ENCODE peak calls at places on chromosomes 4 and X, in eight cellular contexts. T is A673, X is mesenchymal stem cell, G is IMR-90, B is MM.1S, H is heart right ventricle, D is mucosa of descending colon, U is skeletal muscle cell. O is an unnamed sample.

GRCh38 chr4:105709081-105709450 is 482 bp downstream of the GSTCD start:
- DNase-seq in T (peak), X (peak), G (no peak), B (peak), H (no peak), D (no peak), U (no peak), O (peak)

GRCh38 chrX:55638933-55639332 is 15.7 kb downstream of the FOXR2 start:
- DNase-seq in T (no peak), X (no peak), G (no peak), B (peak), H (no peak), D (no peak), U (no peak), O (no peak)

GRCh38 chr4:80266902-80267380 is 477 bp downstream of the FGF5 start:
- DNase-seq in T (no peak), X (peak), G (peak), B (no peak), H (no peak), D (no peak), U (no peak), O (peak)

GRCh38 chrX:68929332-68930150 is 100.7 kb downstream of the EFNB1 start:
- DNase-seq in T (peak), X (peak), G (peak), B (no peak), H (peak), D (no peak), U (peak), O (peak)

GRCh38 chrX:40009462-40009851 is 88.3 kb downstream of the BCOR start:
- DNase-seq in T (no peak), X (peak), G (no peak), B (no peak), H (no peak), D (no peak), U (no peak), O (no peak)

GRCh38 chr4:72112514-72113156 is 80.8 kb downstream of the NPFFR2 start:
- DNase-seq in T (peak), X (peak), G (peak), B (peak), H (no peak), D (no peak), U (peak), O (peak)

GRCh38 chrX:70664726-70665125 is 220.1 kb downstream of the DLG3 start:
- DNase-seq in T (peak), X (peak), G (peak), B (peak), H (no peak), D (no peak), U (no peak), O (peak)

GRCh38 chr4:115323106-115323684 is 209.8 kb upstream of the NDST4 start:
- DNase-seq in T (peak), X (no peak), G (no peak), B (no peak), H (no peak), D (no peak), U (no peak), O (no peak)

GRCh38 chr4:114187592-114187991 is 208.1 kb upstream of the ARSJ start:
- DNase-seq in T (no peak), X (no peak), G (no peak), B (no peak), H (no peak), D (no peak), U (no peak), O (no peak)

GRCh38 chr4:66097271-66097670 is 427.0 kb upstream of the EPHA5 start:
- DNase-seq in T (no peak), X (no peak), G (no peak), B (no peak), H (no peak), D (no peak), U (no peak), O (no peak)

GRCh38 chr4:168736831-168737230 is 240.0 kb downstream of the PALLD start:
- DNase-seq in T (no peak), X (no peak), G (no peak), B (no peak), H (no peak), D (no peak), U (no peak), O (no peak)

GRCh38 chr4:26151615-26152014 is 169.2 kb upstream of the RBPJ start:
- DNase-seq in T (no peak), X (no peak), G (peak), B (no peak), H (no peak), D (no peak), U (no peak), O (no peak)

GRCh38 chr4:2299794-2300193 is 37.9 kb upstream of the MXD4 start:
- DNase-seq in T (no peak), X (no peak), G (no peak), B (no peak), H (no peak), D (no peak), U (no peak), O (no peak)

GRCh38 chr4:76525751-76526150 is 90.7 kb downstream of the SHROOM3 start:
- DNase-seq in T (no peak), X (no peak), G (no peak), B (no peak), H (no peak), D (no peak), U (no peak), O (no peak)

GRCh38 chr4:118076958-118077766 is 42.9 kb downstream of the NDST3 start:
- DNase-seq in T (peak), X (peak), G (peak), B (peak), H (no peak), D (peak), U (peak), O (peak)

GRCh38 chr4:55545133-55545532 is 1.6 kb downstream of the CLOCK start:
- DNase-seq in T (no peak), X (peak), G (peak), B (no peak), H (no peak), D (no peak), U (no peak), O (peak)

GRCh38 chr4:151611960-151612359 is 148.8 kb downstream of the GATB start:
- DNase-seq in T (no peak), X (no peak), G (no peak), B (no peak), H (no peak), D (no peak), U (no peak), O (no peak)

GRCh38 chr4:47746122-47746521 is 91.7 kb downstream of the CORIN start:
- DNase-seq in T (no peak), X (no peak), G (no peak), B (no peak), H (no peak), D (no peak), U (no peak), O (no peak)

GRCh38 chrX:45851434-45851991 is 650.8 kb upstream of the DIPK2B start:
- DNase-seq in T (peak), X (peak), G (no peak), B (peak), H (no peak), D (peak), U (no peak), O (peak)

GRCh38 chr4:13656569-13656988 is 29.1 kb upstream of the BOD1L1 start:
- DNase-seq in T (peak), X (peak), G (peak), B (peak), H (peak), D (no peak), U (no peak), O (peak)

GRCh38 chrX:49001521-49002090 is 458 bp downstream of the GRIPAP1 start:
- DNase-seq in T (peak), X (peak), G (peak), B (peak), H (no peak), D (peak), U (no peak), O (peak)

GRCh38 chr4:95537181-95537580 is 11.6 kb downstream of the UNC5C start:
- DNase-seq in T (no peak), X (peak), G (no peak), B (no peak), H (no peak), D (no peak), U (no peak), O (no peak)

GRCh38 chr4:86451560-86452322 is 91.9 kb upstream of the MAPK10 start:
- DNase-seq in T (no peak), X (peak), G (peak), B (no peak), H (no peak), D (no peak), U (no peak), O (peak)
- H3K4me3 ChIP-seq in T (no peak), X (no peak), G (peak), B (no peak), H (peak), D (no peak), U (no peak), O (peak)

DNA sequence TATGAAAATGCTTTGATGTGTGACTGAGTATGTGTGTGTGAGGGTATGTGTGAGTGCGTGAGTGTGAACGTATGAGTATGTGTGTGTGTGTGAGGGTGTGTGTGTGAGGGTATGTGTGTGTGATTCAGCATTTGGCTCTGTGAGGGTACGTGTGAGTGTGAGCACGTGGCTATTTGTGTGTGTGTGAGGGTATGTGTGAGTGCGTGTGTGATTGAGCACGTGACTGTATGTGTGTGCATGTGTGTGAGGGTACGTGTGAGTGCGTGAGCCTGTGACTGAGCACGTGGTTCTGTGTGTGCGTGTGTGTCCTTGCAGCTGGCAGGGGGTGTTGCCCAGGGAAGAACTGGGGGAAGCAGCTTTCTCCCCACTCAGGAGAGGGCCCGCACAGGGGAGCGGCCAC is 16.1 kb upstream of the PPP2R3B start:
- DNase-seq in T (no peak), X (no peak), G (no peak), B (no peak), H (no peak), D (no peak), U (no peak), O (no peak)
- H3K4me3 ChIP-seq in T (no peak), X (no peak), G (no peak), B (no peak), H (no peak), D (no peak), U (no peak), O (no peak)

GRCh38 chr4:158166701-158167100 is 6.1 kb downstream of the GASK1B start:
- DNase-seq in T (no peak), X (no peak), G (no peak), B (no peak), H (no peak), D (no peak), U (no peak), O (no peak)
- H3K4me3 ChIP-seq in T (no peak), X (no peak), G (no peak), B (no peak), H (peak), D (no peak), U (peak), O (peak)

DNA sequence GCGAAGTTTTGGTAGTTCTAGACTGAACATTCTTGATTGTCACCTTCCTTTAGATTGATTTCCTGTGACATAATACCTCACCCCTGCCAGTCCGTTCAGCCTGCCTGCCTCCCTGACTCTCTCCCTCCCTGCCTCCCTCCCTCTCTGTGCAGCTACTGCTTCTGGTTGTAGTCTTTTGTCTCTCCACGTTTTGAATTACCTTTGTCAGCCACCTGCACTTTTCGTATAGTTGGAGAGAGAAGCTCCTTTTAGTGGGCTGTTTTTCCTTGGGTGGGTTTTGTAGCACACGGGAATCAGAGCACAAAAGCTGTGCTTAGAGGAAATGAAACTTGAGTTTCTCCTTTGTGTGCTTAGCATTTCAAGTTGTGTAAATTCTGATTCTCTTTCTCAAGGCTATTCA is 32.6 kb upstream of the MSMO1 start:
- DNase-seq in T (no peak), X (no peak), G (no peak), B (no peak), H (no peak), D (no peak), U (no peak), O (no peak)
- H3K4me3 ChIP-seq in T (no peak), X (no peak), G (no peak), B (no peak), H (no peak), D (no peak), U (no peak), O (no peak)

GRCh38 chr4:78653655-78654054 is 102.1 kb downstream of the ANXA3 start:
- DNase-seq in T (no peak), X (no peak), G (peak), B (no peak), H (no peak), D (no peak), U (no peak), O (peak)

GRCh38 chr4:78659264-78659663 is 107.7 kb downstream of the ANXA3 start:
- DNase-seq in T (no peak), X (no peak), G (no peak), B (no peak), H (no peak), D (no peak), U (no peak), O (no peak)

GRCh38 chr4:78654809-78655208 is 103.2 kb downstream of the ANXA3 start:
- DNase-seq in T (no peak), X (no peak), G (peak), B (no peak), H (no peak), D (no peak), U (no peak), O (peak)

GRCh38 chr4:78659665-78660064 is 108.1 kb downstream of the ANXA3 start:
- DNase-seq in T (no peak), X (no peak), G (no peak), B (no peak), H (no peak), D (no peak), U (no peak), O (no peak)

DNA sequence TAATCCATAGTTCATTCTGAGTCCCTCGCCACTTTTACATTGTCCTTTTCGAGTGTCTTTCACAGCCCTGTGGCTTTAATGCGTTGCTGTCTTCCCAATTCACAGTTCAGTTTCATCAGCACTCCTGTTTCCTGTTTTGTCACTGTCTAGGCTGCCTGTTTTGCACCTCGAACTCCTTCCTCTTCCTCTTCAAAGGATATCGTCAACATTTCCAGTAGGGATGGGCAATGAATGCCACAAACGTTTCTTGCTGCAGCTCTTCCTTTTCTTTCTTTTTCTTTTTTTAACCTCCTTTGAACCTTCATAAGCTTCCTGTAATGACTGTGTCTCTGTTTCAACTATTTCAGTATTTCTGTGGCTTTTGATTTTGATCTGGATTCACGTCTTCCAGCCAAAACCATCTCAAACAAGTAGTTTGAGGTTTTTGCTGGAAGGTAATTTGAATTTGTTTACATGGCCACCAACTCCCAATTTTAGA is 105.4 kb downstream of the ANXA3 start:
- DNase-seq in T (no peak), X (no peak), G (no peak), B (peak), H (no peak), D (no peak), U (no peak), O (no peak)
- H3K4me3 ChIP-seq in T (no peak), X (no peak), G (no peak), B (peak), H (no peak), D (no peak), U (no peak), O (no peak)

DNA sequence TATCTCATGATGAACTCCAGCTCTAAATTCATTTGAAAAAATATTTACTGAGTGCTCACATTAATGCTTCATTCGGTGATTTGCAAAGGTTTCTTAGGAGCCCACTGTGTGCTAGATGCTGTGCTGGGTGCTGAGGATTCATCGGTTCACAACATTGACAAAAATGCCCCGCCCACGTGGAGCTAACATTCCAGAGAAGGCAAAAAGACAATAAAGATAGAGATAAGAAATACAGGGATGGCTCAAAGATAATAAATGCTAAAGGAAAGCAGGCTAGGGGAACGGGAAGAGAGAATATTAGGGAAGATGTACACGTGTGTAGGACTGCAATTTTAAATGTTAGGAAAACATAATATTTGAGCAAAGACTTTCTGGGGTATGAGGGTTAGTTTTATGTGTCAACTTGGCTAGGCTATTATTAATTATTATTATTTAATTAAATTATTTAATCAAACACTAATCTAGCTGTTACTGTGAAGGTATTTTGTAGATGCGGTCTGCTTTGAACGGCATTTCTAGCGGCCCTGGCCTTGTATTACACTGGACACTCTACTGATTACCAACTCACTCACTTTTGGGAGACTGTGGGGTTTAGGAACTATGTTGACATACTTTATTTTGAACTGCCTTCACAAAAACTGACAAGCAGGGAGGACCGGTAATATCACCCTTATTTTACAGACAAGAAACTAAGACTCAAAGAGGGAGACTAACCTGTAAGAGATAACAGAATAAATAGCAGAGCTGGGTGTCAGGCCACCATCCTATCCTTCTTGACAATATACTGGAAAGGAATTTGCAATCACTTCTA is 61.9 kb upstream of the IRF2 start:
- DNase-seq in T (peak), X (peak), G (no peak), B (no peak), H (no peak), D (no peak), U (no peak), O (peak)
- H3K4me3 ChIP-seq in T (peak), X (no peak), G (peak), B (peak), H (peak), D (peak), U (peak), O (peak)

GRCh38 chrX:15497865-15498264 is 2.7 kb upstream of the BMX start:
- DNase-seq in T (peak), X (peak), G (peak), B (peak), H (peak), D (no peak), U (no peak), O (peak)

GRCh38 chrX:15501506-15501905 is 899 bp downstream of the BMX start:
- DNase-seq in T (no peak), X (no peak), G (no peak), B (no peak), H (no peak), D (no peak), U (no peak), O (no peak)

GRCh38 chrX:15496809-15497208 is 3.7 kb upstream of the PIR start:
- DNase-seq in T (no peak), X (no peak), G (no peak), B (no peak), H (no peak), D (no peak), U (no peak), O (no peak)

GRCh38 chrX:15498741-15499140 is 1.9 kb upstream of the BMX start:
- DNase-seq in T (no peak), X (no peak), G (no peak), B (no peak), H (no peak), D (no peak), U (no peak), O (no peak)

DNA sequence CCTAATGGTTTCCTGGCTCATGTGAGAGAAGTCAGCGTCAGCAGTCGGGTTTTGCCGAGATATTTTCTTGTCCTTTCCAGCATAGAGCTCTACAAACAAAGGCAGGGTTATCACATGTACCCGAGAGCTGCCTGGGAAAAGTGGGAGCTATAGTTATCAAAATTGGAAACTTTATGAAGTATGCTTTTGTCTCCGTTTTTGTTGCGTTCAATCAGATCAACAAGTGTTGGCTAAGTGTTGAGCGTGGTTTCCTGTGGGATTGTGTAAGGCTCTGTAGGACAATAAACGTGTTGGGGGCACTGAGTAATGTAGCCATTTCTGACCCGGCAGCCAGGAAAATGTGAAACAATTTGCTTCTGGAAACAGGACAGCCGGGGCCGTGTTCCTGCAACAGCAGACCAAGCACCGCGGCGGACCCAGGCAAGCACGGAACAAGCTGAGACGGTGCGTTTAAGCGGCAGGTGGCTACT is at the start of gene BMX:
- DNase-seq in T (no peak), X (no peak), G (no peak), B (no peak), H (peak), D (no peak), U (no peak), O (no peak)
- H3K4me3 ChIP-seq in T (no peak), X (no peak), G (no peak), B (no peak), H (peak), D (no peak), U (no peak), O (peak)

GRCh38 chr4:176790398-176790797 is 2.3 kb downstream of the VEGFC start:
- DNase-seq in T (no peak), X (no peak), G (no peak), B (no peak), H (no peak), D (no peak), U (no peak), O (no peak)
- H3K4me3 ChIP-seq in T (no peak), X (no peak), G (peak), B (no peak), H (peak), D (no peak), U (peak), O (peak)

GRCh38 chrX:140923118-140923517 is 79.3 kb upstream of the SPANXB1 start:
- DNase-seq in T (no peak), X (no peak), G (no peak), B (no peak), H (no peak), D (no peak), U (no peak), O (no peak)
- H3K4me3 ChIP-seq in T (no peak), X (no peak), G (no peak), B (no peak), H (no peak), D (no peak), U (no peak), O (no peak)

O was measured in adipocyte.